ENCODE peak calls at places on chromosomes 11 and 22, in six cellular contexts. I is body of pancreas, G is A549, D is HCT116, K is K562, H is stomach. B is an unnamed sample.

GRCh38 chr11:6611092-6612007 is 666 bp downstream of the TAF10 start:
- DNase-seq in I (peak), G (no peak), D (no peak), K (no peak), H (no peak), B (no peak)

GRCh38 chr11:121762820-121763219 is 310.1 kb upstream of the SORL1-AS1 start:
- DNase-seq in I (no peak), G (no peak), D (no peak), K (no peak), H (no peak), B (no peak)

GRCh38 chr11:21289686-21290085 is 620.3 kb downstream of the NELL1 start:
- DNase-seq in I (no peak), G (no peak), D (no peak), K (no peak), H (no peak), B (no peak)

GRCh38 chr11:75508051-75508561 is 17.6 kb downstream of the GDPD5 start:
- DNase-seq in I (no peak), G (no peak), D (no peak), K (no peak), H (no peak), B (no peak)

GRCh38 chr11:71086687-71087258 is 165.6 kb downstream of the SHANK2 start:
- DNase-seq in I (peak), G (peak), D (no peak), K (peak), H (no peak), B (no peak)

GRCh38 chr22:44088976-44089570 is 65.0 kb downstream of the PARVB start:
- DNase-seq in I (no peak), G (no peak), D (no peak), K (no peak), H (no peak), B (no peak)

GRCh38 chr22:25602924-25603323 is 38.4 kb downstream of the GRK3 start:
- DNase-seq in I (no peak), G (no peak), D (peak), K (no peak), H (no peak), B (no peak)

GRCh38 chr22:24179478-24180210 is 1.6 kb upstream of the SUSD2 start:
- DNase-seq in I (no peak), G (no peak), D (no peak), K (no peak), H (no peak), B (no peak)

GRCh38 chr11:47257518-47258316 is at the start of gene NR1H3:
- DNase-seq in I (peak), G (peak), D (no peak), K (peak), H (peak), B (peak)

GRCh38 chr11:65423516-65424199 is 1.1 kb downstream of the NEAT1 start:
- DNase-seq in I (peak), G (no peak), D (no peak), K (no peak), H (peak), B (no peak)

GRCh38 chr11:8374716-8375115 is 111.0 kb upstream of the LMO1 start:
- DNase-seq in I (no peak), G (no peak), D (no peak), K (no peak), H (no peak), B (no peak)

GRCh38 chr11:116397556-116398167 is 375.1 kb downstream of the BUD13 start:
- DNase-seq in I (no peak), G (no peak), D (no peak), K (no peak), H (no peak), B (no peak)

GRCh38 chr11:113690619-113691569 is 15.2 kb downstream of the TMPRSS5 start:
- DNase-seq in I (no peak), G (peak), D (peak), K (peak), H (peak), B (no peak)

GRCh38 chr11:66020618-66021357 is 5.5 kb downstream of the CATSPER1 start:
- DNase-seq in I (no peak), G (peak), D (no peak), K (peak), H (peak), B (no peak)

GRCh38 chr11:118790357-118791014 is 478 bp downstream of the DDX6 start:
- DNase-seq in I (no peak), G (peak), D (no peak), K (no peak), H (peak), B (peak)

GRCh38 chr11:94549166-94549565 is 5.4 kb downstream of the FUT4 start:
- DNase-seq in I (no peak), G (no peak), D (no peak), K (no peak), H (no peak), B (no peak)

DNA sequence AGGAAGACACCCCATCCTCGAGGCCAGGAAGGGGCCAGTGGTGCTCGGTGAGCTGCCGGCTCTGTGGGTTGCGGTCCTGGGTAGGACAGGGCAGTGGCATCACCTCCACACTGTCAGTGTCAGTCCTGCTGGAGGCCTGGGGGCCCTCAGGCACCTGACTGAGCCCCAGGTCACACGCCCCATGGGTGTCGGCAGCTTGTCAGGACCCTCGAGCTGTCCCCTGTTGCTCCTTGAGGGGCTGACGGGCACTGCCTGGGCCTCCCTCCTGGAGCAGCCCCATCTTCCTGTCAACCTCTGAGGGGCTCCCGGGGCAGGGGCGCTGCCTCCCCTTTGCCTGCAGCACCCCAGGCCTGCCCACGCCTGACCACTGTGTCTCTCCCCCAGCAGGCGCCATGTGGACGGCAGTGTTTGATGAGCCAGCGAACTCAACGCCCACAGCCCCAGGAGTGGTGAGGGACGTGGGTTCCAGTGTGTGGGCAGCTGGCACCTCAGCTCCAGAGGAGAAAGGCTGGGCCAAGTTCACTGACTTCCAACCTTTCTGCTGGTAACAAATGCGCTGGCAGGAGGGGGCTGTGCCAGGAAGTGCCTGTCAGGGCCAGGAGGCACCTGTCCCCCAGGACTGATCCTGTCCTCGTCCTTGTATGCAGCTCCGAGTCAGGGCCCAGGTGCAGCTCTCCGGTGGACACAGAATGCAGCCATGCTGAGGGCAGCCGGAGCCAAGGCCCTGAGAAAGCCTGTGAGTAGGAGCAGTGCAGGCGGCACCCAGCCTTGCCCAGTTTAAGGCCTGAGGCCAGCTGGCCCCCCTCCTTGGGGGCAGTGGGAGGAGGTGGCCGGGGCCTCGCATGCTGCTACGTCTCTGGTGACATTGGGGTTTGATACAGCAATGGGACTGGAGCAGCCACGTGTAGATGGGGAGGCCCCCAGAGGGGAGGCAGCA is 35.3 kb downstream of the SBF1 start:
- DNase-seq in I (no peak), G (no peak), D (no peak), K (no peak), H (no peak), B (no peak)
- TF ChIP-seq POLR2A in I (no peak), G (no peak), D (no peak), K (no peak), H (no peak), B (no peak)

DNA sequence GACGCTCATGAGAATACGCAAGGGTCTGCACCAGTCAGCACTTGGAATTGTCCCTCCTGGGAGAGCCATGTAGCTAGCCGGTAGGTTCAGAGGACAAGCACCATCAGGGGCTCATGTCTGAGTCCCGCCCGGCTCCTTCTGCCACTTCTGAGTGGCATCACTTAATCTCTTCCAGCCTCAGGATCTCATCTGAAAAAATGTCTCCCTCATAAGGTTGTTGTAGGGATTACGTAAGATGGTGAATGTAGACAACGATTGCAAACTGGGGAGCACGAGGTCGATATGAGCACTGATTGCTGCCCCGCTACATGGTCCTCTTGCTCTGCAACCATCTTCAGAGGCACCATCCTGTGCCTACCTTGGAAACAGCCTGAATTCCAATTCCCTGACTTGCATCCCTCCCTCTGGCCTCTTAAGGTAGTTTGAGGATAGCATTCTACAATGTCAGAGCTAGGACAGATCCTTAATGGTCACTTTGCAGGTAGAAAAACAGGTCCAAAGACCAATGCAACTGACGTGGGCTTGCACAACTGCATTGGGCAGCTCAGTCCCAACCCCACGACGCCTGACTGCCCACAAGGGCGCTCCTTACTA is 115.8 kb upstream of the TMEM45B start:
- DNase-seq in I (no peak), G (no peak), D (no peak), K (no peak), H (no peak), B (no peak)
- TF ChIP-seq CTCF in I (no peak), G (no peak), D (peak), K (no peak), H (no peak), B (peak)

GRCh38 chr22:18077639-18078328 is at the start of gene PEX26:
- DNase-seq in I (peak), G (peak), D (peak), K (peak), H (peak), B (peak)

GRCh38 chr22:18078329-18079041 is 695 bp downstream of the PEX26 start:
- DNase-seq in I (peak), G (peak), D (no peak), K (peak), H (peak), B (no peak)

GRCh38 chr22:18075101-18075730 is 2.6 kb upstream of the PEX26 start:
- DNase-seq in I (no peak), G (no peak), D (no peak), K (no peak), H (no peak), B (no peak)

GRCh38 chr22:18077087-18077638 is 627 bp upstream of the PEX26 start:
- DNase-seq in I (no peak), G (no peak), D (no peak), K (no peak), H (no peak), B (no peak)

GRCh38 chr22:18076060-18076497 is 1.7 kb upstream of the PEX26 start:
- DNase-seq in I (peak), G (peak), D (peak), K (peak), H (peak), B (no peak)
- H3K4me3 ChIP-seq in I (no peak), G (no peak), D (no peak), K (no peak), H (no peak), B (no peak)

DNA sequence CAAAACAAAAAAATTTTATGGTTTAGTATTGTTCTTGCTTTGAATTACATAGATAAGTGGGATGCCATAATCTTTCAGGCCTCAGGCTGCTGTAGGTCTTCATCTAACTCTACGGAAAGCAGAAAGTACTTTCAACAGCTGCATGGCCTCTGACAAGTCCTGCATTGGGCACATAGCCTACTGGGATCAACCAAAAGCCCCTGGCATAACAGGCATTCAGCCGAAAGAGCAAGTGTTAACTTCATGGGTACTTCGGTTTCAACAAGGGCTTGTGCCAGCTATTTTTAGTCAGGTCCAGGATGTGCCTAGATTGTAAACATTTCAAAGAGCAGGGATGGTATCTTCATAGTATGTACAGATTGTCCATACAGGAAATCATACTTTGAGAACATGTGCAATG is 3.1 kb downstream of the SLN start:
- DNase-seq in I (no peak), G (no peak), D (no peak), K (no peak), H (no peak), B (no peak)
- TF ChIP-seq POLR2A in I (no peak), G (no peak), D (no peak), K (no peak), H (no peak), B (no peak)

B was measured in esophagus squamous epithelium.